ENCODE peak calls at places on chromosomes 7 and 10, in ten cellular contexts. Z is mesothelial cell of epicardium, W is neural crest cell, Q is Calu3, R is stomach, O is HCT116, C is cardiac fibroblast, X is A549, P is sigmoid colon, L is glutamatergic neuron. I is an unnamed sample.

GRCh38 chr10:95503526-95503925 is 57.6 kb downstream of the SORBS1 start:
- DNase-seq in Z (no peak), W (no peak), Q (no peak), R (no peak), O (no peak), C (no peak), X (no peak), P (no peak), L (no peak), I (no peak)

GRCh38 chr10:61939575-61940301 is 38.2 kb downstream of the ARID5B start:
- DNase-seq in Z (no peak), W (no peak), Q (no peak), R (no peak), O (no peak), C (peak; percentile 91), X (no peak), P (no peak), L (no peak), I (no peak)

GRCh38 chr7:2258661-2259365 is 16.8 kb downstream of the NUDT1 start:
- DNase-seq in Z (no peak), W (no peak), Q (no peak), R (no peak), O (no peak), C (no peak), X (no peak), P (no peak), L (no peak), I (no peak)

GRCh38 chr7:139044813-139045794 is 9.3 kb upstream of the ZC3HAV1L start:
- DNase-seq in Z (no peak), W (no peak), Q (no peak), R (no peak), O (no peak), C (no peak), X (no peak), P (no peak), L (no peak), I (no peak)

GRCh38 chr7:21767300-21767900 is 178.3 kb downstream of the CDCA7L start:
- DNase-seq in Z (no peak), W (peak; percentile 27), Q (peak; percentile 80), R (peak; percentile 50), O (peak; percentile 91), C (peak; percentile 89), X (peak; percentile 72), P (no peak), L (peak; percentile 50), I (peak; percentile 49)

GRCh38 chr7:139914306-139914747 is 85.3 kb downstream of the TBXAS1 start:
- DNase-seq in Z (no peak), W (no peak), Q (no peak), R (no peak), O (no peak), C (peak; percentile 72), X (no peak), P (no peak), L (no peak), I (no peak)

GRCh38 chr7:157633465-157634185 is 296.8 kb downstream of the DNAJB6 start:
- DNase-seq in Z (no peak), W (no peak), Q (no peak), R (no peak), O (no peak), C (no peak), X (no peak), P (peak; percentile 53), L (no peak), I (no peak)

GRCh38 chr7:93043393-93043985 is 74.3 kb downstream of the SAMD9 start:
- DNase-seq in Z (no peak), W (peak; percentile 37), Q (peak; percentile 27), R (no peak), O (peak; percentile 32), C (peak; percentile 92), X (no peak), P (no peak), L (peak; percentile 73), I (peak; percentile 32)

GRCh38 chr7:47407821-47408674 is 173.9 kb downstream of the TNS3 start:
- DNase-seq in Z (no peak), W (no peak), Q (no peak), R (peak; percentile 38), O (no peak), C (no peak), X (no peak), P (peak; percentile 62), L (no peak), I (no peak)

GRCh38 chr10:99914236-99914635 is 95.5 kb downstream of the DNMBP start:
- DNase-seq in Z (no peak), W (no peak), Q (no peak), R (no peak), O (no peak), C (no peak), X (no peak), P (no peak), L (no peak), I (no peak)

GRCh38 chr10:99912057-99912456 is 97.7 kb downstream of the DNMBP start:
- DNase-seq in Z (no peak), W (no peak), Q (no peak), R (no peak), O (no peak), C (peak; percentile 39), X (no peak), P (no peak), L (no peak), I (no peak)

GRCh38 chr10:99915414-99915813 is 94.3 kb downstream of the DNMBP start:
- DNase-seq in Z (no peak), W (no peak), Q (no peak), R (no peak), O (no peak), C (no peak), X (no peak), P (no peak), L (no peak), I (no peak)

GRCh38 chr10:99916776-99917175 is 93.0 kb downstream of the DNMBP start:
- DNase-seq in Z (no peak), W (no peak), Q (no peak), R (no peak), O (no peak), C (no peak), X (no peak), P (no peak), L (no peak), I (no peak)

DNA sequence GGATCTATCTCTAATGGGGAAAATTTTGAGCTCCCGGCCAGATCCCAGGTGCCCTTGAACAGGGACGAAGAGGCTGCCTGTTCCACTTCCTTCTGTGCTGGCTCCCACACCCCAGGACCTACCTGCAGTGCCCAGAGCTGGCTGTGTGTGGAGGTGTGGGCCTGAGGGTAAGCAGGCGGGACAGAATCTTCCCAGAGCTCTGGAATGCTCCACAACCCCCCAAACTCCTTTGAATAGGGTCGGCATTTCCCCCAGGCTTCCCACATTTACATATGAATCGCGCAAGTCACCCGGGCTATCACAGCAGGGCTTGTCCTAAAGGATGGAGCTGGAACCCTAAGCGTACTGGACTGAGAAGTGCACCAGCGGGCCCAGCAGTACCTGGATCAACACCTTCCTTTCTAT is 95.9 kb downstream of the DNMBP start:
- DNase-seq in Z (peak; percentile 21), W (peak; percentile 57), Q (no peak), R (peak; percentile 63), O (no peak), C (no peak), X (no peak), P (no peak), L (peak; percentile 31), I (peak; percentile 54)
- TF ChIP-seq CTCF in Z (no peak), W (peak; percentile 35), Q (no peak), R (no peak), O (no peak), C (no peak), X (no peak), P (no peak), L (no peak), I (no peak)

GRCh38 chr10:98422182-98422581 is 7.2 kb upstream of the PYROXD2 start:
- DNase-seq in Z (no peak), W (no peak), Q (no peak), R (no peak), O (no peak), C (no peak), X (no peak), P (peak; percentile 57), L (no peak), I (no peak)

GRCh38 chr10:98427011-98427515 is 12.1 kb upstream of the PYROXD2 start:
- DNase-seq in Z (no peak), W (no peak), Q (no peak), R (no peak), O (no peak), C (no peak), X (no peak), P (peak; percentile 47), L (no peak), I (no peak)

GRCh38 chr10:98423691-98424120 is 8.7 kb upstream of the PYROXD2 start:
- DNase-seq in Z (no peak), W (no peak), Q (no peak), R (peak; percentile 23), O (no peak), C (no peak), X (no peak), P (peak; percentile 45), L (peak; percentile 61), I (peak; percentile 57)

GRCh38 chr10:98424308-98425254 is 9.6 kb upstream of the PYROXD2 start:
- DNase-seq in Z (no peak), W (no peak), Q (no peak), R (peak; percentile 22), O (no peak), C (no peak), X (no peak), P (peak; percentile 58), L (no peak), I (no peak)

GRCh38 chr10:98425511-98426352 is 10.8 kb upstream of the PYROXD2 start:
- DNase-seq in Z (no peak), W (peak; percentile 37), Q (peak; percentile 56), R (peak; percentile 53), O (peak; percentile 48), C (peak; percentile 60), X (peak; percentile 64), P (peak; percentile 62), L (peak; percentile 57), I (peak; percentile 67)
- TF ChIP-seq CTCF in Z (peak; percentile 31), W (peak; percentile 65), Q (peak; percentile 74), R (peak; percentile 57), O (peak; percentile 58), C (peak; percentile 86), X (peak; percentile 68), P (peak; percentile 22), L (peak; percentile 80), I (peak; percentile 85)

DNA sequence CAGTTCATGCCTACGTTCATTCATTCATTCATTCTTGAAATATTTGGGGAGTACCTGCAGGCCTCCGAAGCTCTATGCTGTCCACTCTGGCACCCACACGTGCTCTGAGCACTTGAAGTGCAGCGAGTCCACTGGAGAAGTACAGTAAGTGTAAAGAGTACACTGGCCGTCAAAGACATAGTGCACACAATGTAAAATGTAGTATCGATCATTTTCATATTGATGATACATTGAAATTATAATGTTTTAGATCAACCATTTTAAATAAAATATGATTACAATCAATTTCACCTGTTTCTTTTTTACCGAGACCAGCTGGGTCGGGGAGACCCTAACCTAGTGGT is 37.0 kb upstream of the PURB start:
- DNase-seq in Z (no peak), W (no peak), Q (no peak), R (no peak), O (no peak), C (no peak), X (no peak), P (no peak), L (no peak), I (no peak)
- TF ChIP-seq CTCF in Z (peak; percentile 38), W (peak; percentile 11), Q (no peak), R (no peak), O (no peak), C (no peak), X (no peak), P (no peak), L (peak; percentile 15), I (no peak)

GRCh38 chr10:22805304-22805703 is 90.9 kb upstream of the PIP4K2A start:
- DNase-seq in Z (no peak), W (no peak), Q (no peak), R (no peak), O (no peak), C (peak; percentile 44), X (no peak), P (no peak), L (no peak), I (no peak)
- TF ChIP-seq CTCF in Z (no peak), W (no peak), Q (no peak), R (no peak), O (no peak), C (no peak), X (no peak), P (no peak), L (no peak), I (no peak)